ENCODE peak calls at places on chromosomes 16 and 17, in four cellular contexts. K is K562, O is GM12878, V is HepG2. H is an unnamed sample.

GRCh38 chr16:200388-200787 is 20.1 kb downstream of the HBQ1 start:
- DNase-seq in K (no peak), O (no peak), V (no peak), H (no peak)

GRCh38 chr17:77332981-77333685 is 192.4 kb downstream of the SEC14L1 start:
- DNase-seq in K (peak), O (no peak), V (no peak), H (no peak)

GRCh38 chr17:72952220-72952619 is 140.3 kb downstream of the SLC39A11 start:
- DNase-seq in K (no peak), O (no peak), V (no peak), H (peak)

GRCh38 chr17:49013311-49014205 is 16.4 kb downstream of the IGF2BP1 start:
- DNase-seq in K (no peak), O (no peak), V (no peak), H (peak)

GRCh38 chr17:74809031-74809430 is 32.9 kb upstream of the NAT9 start:
- DNase-seq in K (no peak), O (no peak), V (no peak), H (no peak)

GRCh38 chr16:80467961-80468360 is 72.8 kb upstream of the DYNLRB2 start:
- DNase-seq in K (no peak), O (no peak), V (peak), H (no peak)

GRCh38 chr17:30413109-30413508 is 34.4 kb downstream of the CPD start:
- DNase-seq in K (no peak), O (no peak), V (no peak), H (no peak)

GRCh38 chr17:31509095-31509804 is 117.8 kb downstream of the RAB11FIP4 start:
- DNase-seq in K (no peak), O (no peak), V (no peak), H (no peak)

GRCh38 chr17:82200743-82201497 is 11.7 kb downstream of the CCDC57 start:
- DNase-seq in K (peak), O (no peak), V (no peak), H (no peak)

GRCh38 chr17:81037783-81038733 is 3.1 kb downstream of the BAIAP2 start:
- DNase-seq in K (no peak), O (no peak), V (no peak), H (no peak)

GRCh38 chr16:25030420-25031131 is 15.4 kb upstream of the ARHGAP17 start:
- DNase-seq in K (no peak), O (no peak), V (no peak), H (no peak)

DNA sequence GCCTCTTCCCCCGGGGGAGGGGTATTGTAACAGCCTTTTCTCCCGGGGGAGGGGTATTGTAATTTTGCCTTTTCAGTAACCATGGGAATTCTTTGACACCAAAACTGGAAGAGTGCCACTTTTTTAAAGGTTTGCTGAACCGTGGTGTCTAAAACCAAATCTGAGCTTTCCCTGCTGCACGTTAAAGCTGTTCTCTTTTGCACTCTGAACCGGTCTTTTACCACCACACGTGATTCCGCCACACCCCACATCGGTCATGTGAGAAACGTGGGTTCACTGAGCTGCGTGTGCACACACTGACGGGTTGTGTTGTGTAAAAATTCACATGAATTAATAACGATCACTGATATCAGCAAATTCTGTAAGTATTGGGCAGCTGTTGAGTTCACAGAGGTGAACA is 9.2 kb upstream of the ACSF3 start:
- DNase-seq in K (no peak), O (no peak), V (no peak), H (no peak)
- TF ChIP-seq CBFB in K (no peak), O (no peak), V (no peak), H (no peak)

DNA sequence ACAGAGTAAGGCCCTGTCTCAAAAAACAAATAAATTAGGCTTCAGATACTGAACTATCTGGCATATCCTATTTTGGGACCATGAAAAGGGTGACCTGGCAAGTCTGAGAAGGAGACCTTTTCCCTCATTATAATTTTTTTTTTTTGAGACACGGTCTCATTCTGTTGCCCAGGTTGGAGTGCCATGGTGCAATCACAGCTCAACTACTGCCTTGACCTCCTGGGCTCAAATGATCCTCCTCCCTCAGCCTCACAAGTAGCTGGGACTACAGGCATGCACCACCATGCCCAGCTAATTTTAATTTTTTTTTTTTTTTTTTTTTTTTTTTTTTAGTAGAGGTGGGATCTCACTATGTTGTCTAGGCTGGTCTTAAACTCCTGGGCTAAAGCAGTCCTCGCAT is 37.3 kb downstream of the PLCG2 start:
- DNase-seq in K (no peak), O (no peak), V (no peak), H (no peak)
- TF ChIP-seq CREB1 in K (no peak), O (no peak), V (no peak), H (no peak)

DNA sequence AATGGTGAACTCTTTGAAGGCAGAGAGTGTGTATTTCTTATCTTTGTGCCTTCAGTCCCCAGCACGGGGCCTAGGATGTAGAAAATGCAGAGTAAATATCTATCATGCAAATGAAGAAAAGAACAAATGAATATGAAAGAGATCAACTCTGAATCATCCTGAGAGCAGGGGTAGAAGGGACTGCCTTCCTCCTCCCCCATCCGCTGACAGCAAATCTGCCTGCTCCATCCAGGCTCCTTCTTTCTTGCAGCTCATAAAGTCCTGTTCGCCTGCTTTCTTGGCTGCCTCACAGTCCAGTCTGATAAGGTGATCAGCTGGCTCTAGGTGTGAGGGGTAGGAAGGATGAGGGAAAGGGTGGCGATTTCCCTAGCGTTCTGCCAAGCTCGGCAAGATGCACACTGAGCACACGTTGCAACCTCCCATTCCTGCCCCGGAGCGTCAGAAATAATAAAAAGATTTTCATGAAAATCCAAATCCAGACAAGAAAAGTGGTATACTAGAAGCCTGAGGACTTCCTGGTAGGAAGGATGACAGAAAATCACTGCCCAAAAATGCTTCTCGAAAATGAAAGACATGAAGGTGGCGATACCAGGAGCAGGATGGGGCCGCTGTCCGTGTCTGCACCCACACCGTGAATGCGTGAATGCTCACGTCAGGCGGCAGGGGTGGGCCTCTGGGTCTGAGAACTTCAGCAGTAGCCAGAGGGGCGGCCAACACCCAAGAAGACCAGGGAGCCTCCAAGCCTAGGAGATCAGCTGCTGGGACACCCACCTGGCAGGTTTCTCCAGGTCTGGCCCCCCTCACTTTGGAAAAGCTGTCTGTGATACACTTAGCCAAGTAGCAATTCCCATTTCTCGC is 67.1 kb downstream of the VPS53 start:
- DNase-seq in K (no peak), O (no peak), V (no peak), H (no peak)
- TF ChIP-seq CBFB in K (no peak), O (no peak), V (no peak), H (no peak)

GRCh38 chr16:21637032-21637968 is 15.1 kb downstream of the IGSF6 start:
- DNase-seq in K (no peak), O (no peak), V (no peak), H (no peak)

GRCh38 chr16:21639493-21639892 is 12.9 kb downstream of the IGSF6 start:
- DNase-seq in K (no peak), O (no peak), V (no peak), H (no peak)

GRCh38 chr16:21643787-21644186 is 8.6 kb downstream of the IGSF6 start:
- DNase-seq in K (peak), O (no peak), V (no peak), H (no peak)

GRCh38 chr16:21634216-21634615 is 18.2 kb downstream of the IGSF6 start:
- DNase-seq in K (no peak), O (no peak), V (peak), H (no peak)

GRCh38 chr16:21638573-21638975 is 13.8 kb downstream of the IGSF6 start:
- DNase-seq in K (no peak), O (no peak), V (peak), H (no peak)
- TF ChIP-seq CREB1 in K (no peak), O (no peak), V (no peak), H (no peak)

GRCh38 chr17:38704645-38705522 is at the start of gene MLLT6:
- DNase-seq in K (peak), O (no peak), V (peak), H (peak)

GRCh38 chr17:38702900-38703741 is 2.0 kb upstream of the MLLT6 start:
- DNase-seq in K (peak), O (no peak), V (no peak), H (no peak)

GRCh38 chr17:38701504-38702165 is 3.4 kb upstream of the MLLT6 start:
- DNase-seq in K (peak), O (peak), V (peak), H (no peak)

GRCh38 chr17:38703742-38704644 is 1.1 kb upstream of the MLLT6 start:
- DNase-seq in K (peak), O (no peak), V (peak), H (peak)

DNA sequence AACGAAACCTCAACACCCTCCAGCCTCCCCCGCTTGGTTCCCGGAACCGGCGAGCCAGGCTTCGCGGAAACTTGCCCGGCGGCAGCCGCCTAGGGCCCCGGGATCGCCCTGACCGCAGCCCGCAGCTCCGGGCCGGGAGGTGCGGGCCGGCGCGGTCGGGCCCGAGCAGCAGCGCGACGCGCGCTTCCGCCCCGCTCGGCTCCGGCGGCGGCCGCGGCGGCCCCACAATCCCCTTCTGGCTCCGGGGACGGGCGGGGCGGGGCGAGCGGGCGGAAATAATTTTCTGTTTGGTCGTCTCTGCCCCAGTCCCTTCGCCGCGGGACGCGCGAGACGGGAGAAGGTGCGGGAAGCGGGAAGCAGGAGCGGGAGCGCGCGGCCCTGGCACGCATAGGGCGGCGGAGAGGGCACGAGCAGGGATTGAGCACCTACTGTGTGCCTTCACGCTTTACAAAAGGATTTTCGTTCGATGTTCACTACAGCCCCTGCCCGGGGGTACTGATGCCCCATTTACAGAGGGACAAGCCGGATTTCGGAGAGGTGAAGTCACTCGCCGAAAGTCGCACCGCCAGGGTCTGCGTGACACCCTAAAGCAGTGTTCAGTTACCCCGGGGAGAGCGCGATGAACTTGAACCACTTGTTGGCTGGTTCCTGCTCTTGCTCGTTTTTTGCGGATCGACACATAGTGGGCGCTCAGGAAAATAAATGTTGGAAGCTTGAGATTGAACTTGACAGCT is 2.7 kb upstream of the MLLT6 start:
- DNase-seq in K (peak), O (no peak), V (peak), H (peak)
- TF ChIP-seq CBFB in K (no peak), O (no peak), V (peak), H (no peak)

DNA sequence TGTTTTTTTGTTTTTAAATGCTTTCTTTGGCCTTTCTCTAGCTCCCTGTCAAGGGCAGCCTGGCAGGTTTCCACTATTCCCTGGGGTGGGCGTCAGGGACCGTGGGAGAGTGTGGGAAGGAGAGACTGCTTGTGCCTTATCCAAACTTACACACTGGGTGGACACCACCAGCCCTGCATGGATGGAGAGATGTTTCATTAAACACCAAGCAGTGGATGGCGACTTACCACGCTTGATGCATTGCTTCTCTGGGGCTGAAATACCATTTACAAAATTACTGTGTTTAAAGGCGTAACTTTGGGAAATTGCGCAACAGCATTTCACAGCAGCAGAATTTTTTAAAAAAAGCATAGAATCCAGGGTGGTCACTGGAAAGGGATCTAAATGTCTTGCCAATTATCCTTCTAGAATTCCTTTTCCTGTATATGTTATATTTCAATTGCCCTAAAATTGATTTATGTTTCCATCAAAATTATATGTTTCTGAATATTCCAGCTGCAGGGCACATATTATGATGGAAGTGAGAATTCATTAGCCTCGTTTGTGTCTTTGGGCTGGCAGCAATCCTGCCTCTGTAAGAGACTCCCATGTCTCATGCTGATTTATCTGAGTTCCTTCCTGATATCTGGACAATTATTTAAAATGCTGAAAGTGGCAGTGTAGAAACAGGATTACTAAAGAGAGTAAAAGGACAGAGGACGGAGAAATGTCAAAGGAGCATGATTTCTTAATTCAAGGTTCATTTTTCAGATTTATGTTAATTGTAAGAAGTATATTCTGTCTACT is 247.3 kb downstream of the GRIN2A start:
- DNase-seq in K (no peak), O (no peak), V (no peak), H (no peak)
- TF ChIP-seq CREB1 in K (no peak), O (no peak), V (no peak), H (no peak)

GRCh38 chr17:40110026-40110425 is 9.6 kb upstream of the NR1D1 start:
- DNase-seq in K (no peak), O (no peak), V (no peak), H (peak)
- TF ChIP-seq CBFB in K (no peak), O (no peak), V (no peak), H (no peak)

H was measured in WTC11.